ENCODE peak calls at places on chromosomes 5 and 9, in six cellular contexts. H is adrenal gland, J is H1, N is IMR-90, Z is endothelial cell of umbilical vein, F is ovary. E is an unnamed sample.

GRCh38 chr9:131398204-131398603 is 4.3 kb downstream of the PRRC2B start:
- DNase-seq in H (peak; percentile 38), J (no peak), N (no peak), Z (peak; percentile 49), F (no peak), E (peak; percentile 73)

GRCh38 chr9:76400534-76401096 is 6.4 kb upstream of the RFK start:
- DNase-seq in H (no peak), J (no peak), N (peak; percentile 54), Z (no peak), F (no peak), E (no peak)

GRCh38 chr5:116404001-116404400 is 170.6 kb downstream of the SEMA6A start:
- DNase-seq in H (no peak), J (no peak), N (no peak), Z (peak; percentile 68), F (no peak), E (no peak)

GRCh38 chr5:56951131-56951945 is 585 bp downstream of the MIER3 start:
- DNase-seq in H (peak; percentile 19), J (no peak), N (no peak), Z (peak; percentile 37), F (peak; percentile 62), E (peak; percentile 72)

GRCh38 chr5:159018855-159019254 is 80.9 kb downstream of the EBF1 start:
- DNase-seq in H (no peak), J (no peak), N (no peak), Z (no peak), F (no peak), E (no peak)

GRCh38 chr9:107952773-107953172 is 463.2 kb upstream of the KLF4 start:
- DNase-seq in H (no peak), J (no peak), N (no peak), Z (no peak), F (no peak), E (no peak)

GRCh38 chr9:37922391-37923120 is 18.6 kb upstream of the SLC25A51 start:
- DNase-seq in H (no peak), J (no peak), N (no peak), Z (no peak), F (peak; percentile 17), E (no peak)

GRCh38 chr9:124475158-124475867 is 25.1 kb downstream of the ADGRD2 start:
- DNase-seq in H (no peak), J (no peak), N (no peak), Z (no peak), F (no peak), E (peak; percentile 47)

GRCh38 chr5:21685016-21685415 is 1168.1 kb downstream of the CDH12 start:
- DNase-seq in H (no peak), J (no peak), N (no peak), Z (no peak), F (no peak), E (no peak)

GRCh38 chr5:146656638-146657037 is 140.6 kb upstream of the GPR151 start:
- DNase-seq in H (no peak), J (no peak), N (no peak), Z (no peak), F (no peak), E (no peak)

GRCh38 chr5:78907255-78907886 is 77.7 kb downstream of the ARSB start:
- DNase-seq in H (no peak), J (no peak), N (peak; percentile 99), Z (peak; percentile 86), F (no peak), E (peak; percentile 95)

GRCh38 chr9:96176901-96177718 is 124.9 kb downstream of the HSD17B3 start:
- DNase-seq in H (peak; percentile 7), J (no peak), N (no peak), Z (no peak), F (no peak), E (no peak)

GRCh38 chr9:116154334-116154975 is 864 bp downstream of the PAPPA start:
- DNase-seq in H (no peak), J (no peak), N (no peak), Z (no peak), F (peak; percentile 68), E (no peak)

GRCh38 chr9:101485873-101486692 is 47.6 kb upstream of the RNF20 start:
- DNase-seq in H (peak; percentile 34), J (peak; percentile 25), N (peak; percentile 41), Z (no peak), F (peak; percentile 67), E (no peak)

GRCh38 chr5:132293992-132294727 is at the start of gene SLC22A4:
- DNase-seq in H (peak; percentile 95), J (no peak), N (peak; percentile 92), Z (peak; percentile 96), F (peak; percentile 96), E (peak; percentile 96)

GRCh38 chr5:51890435-51891116 is 507.3 kb downstream of the ISL1 start:
- DNase-seq in H (no peak), J (no peak), N (no peak), Z (no peak), F (no peak), E (no peak)

GRCh38 chr5:916441-917293 is 24.0 kb downstream of the TRIP13 start:
- DNase-seq in H (no peak), J (no peak), N (peak; percentile 20), Z (no peak), F (no peak), E (no peak)

GRCh38 chr9:71772726-71773125 is 4.4 kb upstream of the CEMIP2 start:
- DNase-seq in H (no peak), J (no peak), N (no peak), Z (no peak), F (no peak), E (no peak)

GRCh38 chr9:71766663-71767062 is 1.6 kb downstream of the CEMIP2 start:
- DNase-seq in H (no peak), J (no peak), N (no peak), Z (no peak), F (no peak), E (no peak)

GRCh38 chr9:71767421-71768321 is 642 bp downstream of the CEMIP2 start:
- DNase-seq in H (peak; percentile 22), J (no peak), N (peak; percentile 26), Z (peak; percentile 49), F (peak; percentile 44), E (no peak)

GRCh38 chr9:71768388-71769174 is at the start of gene CEMIP2:
- DNase-seq in H (peak; percentile 93), J (no peak), N (peak; percentile 86), Z (peak; percentile 89), F (peak; percentile 92), E (peak; percentile 78)

DNA sequence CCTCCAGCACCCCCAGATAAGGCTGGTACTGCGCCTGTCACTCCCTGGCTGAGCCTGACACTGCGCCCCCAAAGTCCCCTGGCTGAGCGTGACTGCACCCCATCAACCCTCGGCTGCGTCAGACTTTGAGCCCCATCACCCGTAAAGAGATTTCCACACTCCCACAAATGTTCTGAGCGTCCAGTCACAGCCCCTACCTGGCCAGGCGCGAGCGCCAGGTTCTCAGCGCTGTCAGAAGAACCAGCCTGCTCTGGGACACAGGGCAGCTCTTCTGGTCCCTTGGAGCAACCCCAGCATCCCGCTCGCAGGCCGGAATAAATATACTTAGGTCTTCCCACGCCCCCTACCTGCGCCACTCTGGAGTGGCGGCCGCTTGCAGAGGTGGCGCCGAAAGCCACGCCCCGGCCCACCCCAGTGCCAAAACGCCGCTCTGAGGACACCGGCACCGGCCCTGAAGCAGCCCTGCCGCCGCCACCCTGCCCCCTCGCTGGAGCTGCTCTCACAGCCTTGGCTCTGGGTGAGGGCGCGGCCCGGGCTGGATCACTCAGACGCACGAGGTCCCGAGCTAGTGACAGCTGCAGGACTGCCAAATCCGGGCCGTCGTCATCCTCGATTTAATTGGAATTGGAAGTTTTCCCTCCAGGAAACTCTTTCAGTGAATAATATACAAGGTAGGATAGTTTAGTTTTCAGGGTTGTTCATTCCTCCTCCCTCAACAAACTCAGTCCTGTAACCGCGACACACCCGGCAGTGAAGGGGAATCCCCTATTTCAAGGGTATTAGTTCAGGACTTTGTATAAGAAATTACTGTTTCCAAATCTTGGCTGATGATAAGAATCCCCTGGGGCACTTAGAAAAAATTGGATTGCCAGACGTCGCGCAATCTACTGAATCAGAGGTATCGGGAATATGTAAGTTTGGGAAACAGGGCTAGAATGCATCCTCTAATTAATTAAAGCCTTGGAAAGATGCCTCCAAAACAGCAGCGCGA is 1.2 kb upstream of the CEMIP2 start:
- DNase-seq in H (peak; percentile 96), J (no peak), N (no peak), Z (peak; percentile 34), F (peak; percentile 75), E (peak; percentile 14)
- TF ChIP-seq CTCF in H (peak; percentile 23), J (peak; percentile 49), N (peak; percentile 16), Z (peak; percentile 11), F (no peak), E (no peak)

GRCh38 chr9:120922404-120923173 is 4.0 kb downstream of the TRAF1 start:
- DNase-seq in H (no peak), J (no peak), N (no peak), Z (no peak), F (peak; percentile 3), E (no peak)

GRCh38 chr9:120923620-120924328 is 2.8 kb downstream of the TRAF1 start:
- DNase-seq in H (no peak), J (no peak), N (no peak), Z (no peak), F (peak; percentile 6), E (no peak)

GRCh38 chr9:120920495-120921178 is 6.0 kb downstream of the TRAF1 start:
- DNase-seq in H (peak; percentile 37), J (no peak), N (no peak), Z (no peak), F (no peak), E (no peak)

GRCh38 chr9:120919639-120920494 is 6.7 kb downstream of the TRAF1 start:
- DNase-seq in H (peak; percentile 46), J (no peak), N (no peak), Z (no peak), F (no peak), E (peak; percentile 65)

GRCh38 chr9:120921751-120922181 is 4.8 kb downstream of the TRAF1 start:
- DNase-seq in H (no peak), J (no peak), N (no peak), Z (no peak), F (no peak), E (no peak)
- TF ChIP-seq POLR2A in H (no peak), J (no peak), N (no peak), Z (no peak), F (no peak), E (no peak)

GRCh38 chr5:72767289-72768010 is 49.0 kb upstream of the TNPO1 start:
- DNase-seq in H (peak; percentile 29), J (no peak), N (no peak), Z (peak; percentile 2), F (no peak), E (peak; percentile 1)
- TF ChIP-seq CTCF in H (no peak), J (peak; percentile 30), N (no peak), Z (no peak), F (no peak), E (no peak)

DNA sequence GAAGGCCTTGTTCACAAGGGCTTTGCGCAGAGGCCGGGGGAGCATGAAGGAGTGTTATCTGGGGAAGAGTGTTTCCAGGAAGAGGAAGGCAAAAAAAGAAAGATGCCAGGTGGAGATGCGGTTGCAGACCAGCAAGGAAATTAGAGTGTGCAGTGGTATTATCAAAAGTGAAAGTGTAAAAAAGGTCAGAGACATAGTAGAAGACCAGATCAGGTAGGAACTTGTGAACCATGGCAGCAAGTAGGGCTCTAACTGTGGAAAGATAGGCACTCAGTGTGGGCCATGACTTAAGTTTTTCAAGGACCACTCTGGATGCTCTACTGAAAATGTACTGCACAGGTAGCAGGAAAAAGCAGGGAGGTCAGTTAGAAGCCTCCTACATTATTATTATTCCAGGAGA is 90.1 kb upstream of the SPOCK1 start:
- DNase-seq in H (no peak), J (no peak), N (no peak), Z (no peak), F (no peak), E (no peak)
- TF ChIP-seq POLR2A in H (no peak), J (no peak), N (no peak), Z (no peak), F (no peak), E (no peak)

E was measured in NB4.